ENCODE peak calls at places on chromosomes 3 and 15, in eight cellular contexts. A is HEK293T; Q is A549; K is naive B cell; O is cardiac fibroblast; P is WERI-Rb-1; L is Panc1; S is central memory CD8-positive, alpha-beta T cell. X is an unnamed sample.

GRCh38 chr15:88187195-88187594 is 69.3 kb downstream of the NTRK3 start:
- DNase-seq in A (no peak), Q (peak), K (no peak), O (peak), P (no peak), L (no peak), S (no peak), X (no peak)

GRCh38 chr3:117788499-117788898 is 1078.9 kb downstream of the TUSC7 start:
- DNase-seq in A (no peak), Q (no peak), K (no peak), O (no peak), P (no peak), L (no peak), S (no peak), X (no peak)

GRCh38 chr15:41627204-41627603 is 33.0 kb upstream of the MGA start:
- DNase-seq in A (no peak), Q (no peak), K (no peak), O (no peak), P (no peak), L (no peak), S (no peak), X (no peak)

GRCh38 chr3:38834110-38834509 is 18.1 kb upstream of the SCN10A start:
- DNase-seq in A (peak), Q (peak), K (no peak), O (peak), P (no peak), L (no peak), S (no peak), X (no peak)

GRCh38 chr3:190217081-190217480 is 96.4 kb upstream of the P3H2 start:
- DNase-seq in A (no peak), Q (no peak), K (no peak), O (peak), P (no peak), L (no peak), S (no peak), X (no peak)

GRCh38 chr3:16550676-16551341 is 37.3 kb upstream of the RFTN1 start:
- DNase-seq in A (peak), Q (peak), K (peak), O (peak), P (peak), L (peak), S (peak), X (peak)

GRCh38 chr3:50714953-50715352 is 40.2 kb downstream of the DOCK3 start:
- DNase-seq in A (no peak), Q (no peak), K (no peak), O (peak), P (no peak), L (no peak), S (no peak), X (no peak)

GRCh38 chr3:105714459-105714858 is 154.4 kb downstream of the CBLB start:
- DNase-seq in A (no peak), Q (no peak), K (no peak), O (no peak), P (no peak), L (no peak), S (no peak), X (no peak)

GRCh38 chr15:80727196-80727595 is 32.1 kb downstream of the ABHD17C start:
- DNase-seq in A (no peak), Q (no peak), K (no peak), O (no peak), P (no peak), L (no peak), S (no peak), X (no peak)

GRCh38 chr15:64634020-64634419 is 141.4 kb downstream of the RBPMS2 start:
- DNase-seq in A (no peak), Q (no peak), K (no peak), O (no peak), P (no peak), L (no peak), S (no peak), X (no peak)

GRCh38 chr3:169122407-169122806 is 541.1 kb downstream of the MECOM start:
- DNase-seq in A (no peak), Q (no peak), K (no peak), O (no peak), P (no peak), L (no peak), S (no peak), X (no peak)

X was measured in NCI-H187.